ENCODE peak calls at places on chromosomes 12 and 14, in five cellular contexts. B is stomach, P is activated B cell treated with CpG ODN at 0.5 μM for 24 hours, D is WTC11, K is fibroblast of the aortic adventitia. I is an unnamed sample.

GRCh38 chr14:104435147-104436046 is 144.2 kb upstream of the C14orf180 start:
- DNase-seq in D (peak), K (no peak), P (no peak), B (no peak), I (peak)

GRCh38 chr12:21962236-21962635 is 21.0 kb upstream of the ABCC9 start:
- DNase-seq in P (no peak), D (no peak), B (no peak), K (peak), I (no peak)

GRCh38 chr14:101102875-101103274 is 199.4 kb upstream of the RTL1 start:
- DNase-seq in D (no peak), K (no peak), B (no peak), P (no peak), I (peak)

GRCh38 chr12:27868165-27868564 is 88.1 kb upstream of the MANSC4 start:
- DNase-seq in P (no peak), K (peak), B (no peak), D (no peak), I (no peak)

GRCh38 chr12:2543801-2544200 is 251.0 kb upstream of the FKBP4 start:
- DNase-seq in D (no peak), P (no peak), K (no peak), B (no peak), I (no peak)

GRCh38 chr14:23123419-23123818 is 4.4 kb upstream of the CEBPE start:
- DNase-seq in D (no peak), B (peak), P (no peak), K (no peak), I (no peak)

GRCh38 chr12:81079280-81080076 is 1.6 kb downstream of the ACSS3 start:
- DNase-seq in D (no peak), P (no peak), B (no peak), K (no peak), I (no peak)

GRCh38 chr12:69688496-69689427 is 10.3 kb downstream of the BEST3 start:
- DNase-seq in K (peak), D (peak), P (no peak), B (peak), I (no peak)

GRCh38 chr12:1916396-1917171 is 1.9 kb downstream of the CACNA2D4 start:
- DNase-seq in B (peak), P (no peak), D (no peak), K (peak), I (peak)

GRCh38 chr12:106114084-106115068 is 24.4 kb downstream of the NUAK1 start:
- DNase-seq in K (peak), P (no peak), D (no peak), B (no peak), I (no peak)

GRCh38 chr12:5220835-5221234 is 177.2 kb downstream of the KCNA5 start:
- DNase-seq in P (no peak), B (no peak), D (no peak), K (no peak), I (no peak)

GRCh38 chr12:118980407-118981014 is 830 bp upstream of the SRRM4 start:
- DNase-seq in D (peak), B (no peak), P (no peak), K (no peak), I (no peak)

GRCh38 chr12:95626854-95627253 is 75.6 kb upstream of the USP44 start:
- DNase-seq in B (no peak), P (no peak), D (no peak), K (no peak), I (no peak)

GRCh38 chr12:113057565-113058485 is 1.3 kb downstream of the DTX1 start:
- DNase-seq in K (no peak), B (no peak), D (peak), P (no peak), I (no peak)

GRCh38 chr14:31902002-31902401 is 175.1 kb upstream of the ARHGAP5 start:
- DNase-seq in K (no peak), D (no peak), B (peak), P (no peak), I (no peak)

GRCh38 chr12:99935608-99936007 is 49.1 kb downstream of the ANKS1B start:
- DNase-seq in P (no peak), D (no peak), B (no peak), K (no peak), I (no peak)

GRCh38 chr12:3597526-3598210 is 106.7 kb downstream of the PRMT8 start:
- DNase-seq in B (no peak), P (no peak), D (no peak), K (no peak), I (no peak)

GRCh38 chr12:32440120-32440865 is 40.9 kb downstream of the FGD4 start:
- DNase-seq in D (no peak), P (no peak), B (peak), K (no peak), I (no peak)

GRCh38 chr12:50637870-50638481 is 125.9 kb upstream of the ATF1 start:
- DNase-seq in B (no peak), K (peak), D (no peak), P (no peak), I (no peak)

GRCh38 chr12:76586764-76587395 is 27.3 kb upstream of the OSBPL8 start:
- DNase-seq in K (peak), P (no peak), D (no peak), B (no peak), I (no peak)

GRCh38 chr14:67473290-67474082 is 15.0 kb downstream of the TMEM229B start:
- DNase-seq in B (no peak), D (no peak), K (no peak), P (no peak), I (no peak)

GRCh38 chr12:54959291-54960018 is 25.1 kb downstream of the TESPA1 start:
- DNase-seq in P (no peak), B (no peak), K (no peak), D (no peak), I (no peak)

GRCh38 chr12:6214633-6215032 is 14.4 kb downstream of the CD9 start:
- DNase-seq in P (no peak), K (no peak), D (no peak), B (no peak), I (no peak)

GRCh38 chr14:90720832-90721231 is 95.4 kb downstream of the TTC7B start:
- DNase-seq in D (no peak), B (no peak), K (no peak), P (no peak), I (no peak)

GRCh38 chr14:90721619-90722305 is 94.5 kb downstream of the TTC7B start:
- DNase-seq in P (no peak), B (no peak), K (no peak), D (no peak), I (peak)

GRCh38 chr14:90717916-90718315 is 98.3 kb downstream of the TTC7B start:
- DNase-seq in D (no peak), K (peak), P (no peak), B (no peak), I (no peak)

GRCh38 chr14:90722590-90722989 is 93.6 kb downstream of the TTC7B start:
- DNase-seq in K (no peak), P (no peak), D (no peak), B (no peak), I (no peak)

GRCh38 chr14:90720336-90720735 is 95.9 kb downstream of the TTC7B start:
- DNase-seq in B (no peak), D (no peak), K (no peak), P (no peak), I (no peak)
- TF ChIP-seq CTCF in B (no peak), D (no peak), K (no peak), P (no peak), I (no peak)

DNA sequence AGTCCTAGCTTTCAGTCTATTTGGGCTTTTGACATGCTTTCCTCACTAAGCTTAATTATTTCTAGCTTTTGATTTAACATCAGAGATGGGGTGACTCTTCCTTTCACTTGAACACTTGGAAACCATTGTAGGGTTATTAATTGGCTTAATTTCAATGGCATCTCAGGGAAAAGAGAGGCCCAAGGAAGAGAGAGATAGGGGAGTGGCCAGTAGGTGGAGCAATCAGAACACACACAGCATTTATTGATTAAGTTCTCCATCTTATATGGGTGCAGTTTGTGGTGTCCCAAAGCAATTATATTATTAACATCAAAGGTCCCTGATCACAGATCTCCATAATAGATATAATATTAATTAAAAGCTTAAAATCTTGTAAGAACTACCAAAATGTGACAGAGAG is 1466.1 kb upstream of the SEL1L start:
- DNase-seq in D (peak), P (no peak), K (no peak), B (no peak), I (no peak)
- TF ChIP-seq CTCF in D (peak), P (no peak), K (no peak), B (no peak), I (peak)

DNA sequence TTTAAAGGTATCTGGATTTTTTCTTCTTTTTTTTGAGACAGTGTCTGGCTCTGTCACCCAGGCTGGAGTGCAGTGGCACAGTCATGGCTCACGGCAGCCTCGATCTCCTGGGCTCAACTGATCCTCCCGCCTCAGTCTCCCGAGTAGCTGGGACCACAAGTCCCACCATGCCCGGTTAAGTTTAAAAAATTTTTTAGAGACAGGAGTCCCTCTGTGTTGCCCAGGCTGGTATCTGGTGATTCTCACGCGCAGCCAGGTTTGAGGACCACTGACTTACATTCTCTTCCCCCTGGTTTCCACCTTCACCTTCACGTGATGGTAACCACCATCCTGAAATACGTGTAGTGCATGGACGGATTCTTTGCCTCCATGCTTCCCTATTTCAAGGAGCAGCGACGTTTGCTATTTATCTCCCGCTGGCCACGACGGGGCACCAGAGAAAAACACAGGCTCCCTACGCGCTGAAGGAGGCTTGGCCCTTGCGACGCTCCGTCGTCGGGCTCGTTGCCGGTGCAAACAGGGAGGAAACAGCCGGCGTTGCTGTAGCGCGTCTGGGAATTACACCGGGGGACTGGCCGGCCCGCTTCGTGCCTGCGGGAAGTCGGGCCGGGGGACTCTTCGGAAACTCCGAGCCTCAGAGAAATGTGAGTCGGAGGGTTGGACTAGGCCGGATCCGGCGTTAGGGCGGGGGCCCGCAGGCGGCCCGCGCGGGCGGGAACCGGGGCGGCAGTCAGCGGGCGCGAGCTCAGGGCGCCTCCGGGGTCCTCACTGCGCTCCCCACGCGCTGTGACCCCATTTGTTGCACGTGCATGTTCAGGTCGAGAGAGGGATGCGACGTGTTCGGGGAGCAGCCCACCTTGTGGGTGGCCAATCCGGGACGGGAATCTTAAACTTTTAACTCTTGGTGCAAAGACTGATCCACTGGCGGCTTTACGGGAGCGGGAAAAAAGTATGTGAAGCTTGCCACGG is at the start of gene TCHP:
- DNase-seq in D (peak), B (peak), P (peak), K (peak), I (peak)
- TF ChIP-seq CTCF in D (no peak), B (no peak), P (no peak), K (peak), I (peak)

GRCh38 chr14:34098985-34099349 is 148.1 kb upstream of the EGLN3 start:
- DNase-seq in P (no peak), B (no peak), D (no peak), K (no peak), I (no peak)
- TF ChIP-seq CTCF in P (no peak), B (no peak), D (no peak), K (no peak), I (no peak)